ENCODE peak calls at places on chromosomes 6 and 20, in seven cellular contexts. Y, S, N, Z, D, U and C are unnamed samples.

GRCh38 chr6:138545621-138545980 is 46.3 kb upstream of the NHSL1 start:
- DNase-seq in Y (peak), S (no peak), N (no peak), Z (no peak), D (peak), U (no peak), C (no peak)

GRCh38 chr20:16612708-16613107 is 39.5 kb upstream of the KIF16B start:
- DNase-seq in Y (no peak), S (no peak), N (no peak), Z (no peak), D (no peak), U (no peak), C (no peak)

GRCh38 chr6:42294759-42295158 is 77.1 kb upstream of the MRPS10 start:
- DNase-seq in Y (peak), S (no peak), N (peak), Z (peak), D (peak), U (no peak), C (no peak)

GRCh38 chr6:156949376-156949775 is 172.2 kb downstream of the ARID1B start:
- DNase-seq in Y (peak), S (no peak), N (peak), Z (peak), D (peak), U (no peak), C (no peak)

GRCh38 chr6:134515976-134516375 is 198.1 kb upstream of the SGK1 start:
- DNase-seq in Y (no peak), S (no peak), N (no peak), Z (no peak), D (peak), U (no peak), C (no peak)

GRCh38 chr6:5537967-5538366 is 276.7 kb downstream of the FARS2 start:
- DNase-seq in Y (no peak), S (no peak), N (no peak), Z (peak), D (peak), U (no peak), C (no peak)

GRCh38 chr6:134198093-134198492 is 119.8 kb downstream of the SGK1 start:
- DNase-seq in Y (no peak), S (no peak), N (peak), Z (no peak), D (no peak), U (no peak), C (no peak)

GRCh38 chr6:72206606-72207005 is 320.3 kb downstream of the RIMS1 start:
- DNase-seq in Y (no peak), S (no peak), N (no peak), Z (no peak), D (no peak), U (no peak), C (no peak)

GRCh38 chr20:63108247-63108646 is 101.5 kb upstream of the BHLHE23 start:
- DNase-seq in Y (no peak), S (no peak), N (no peak), Z (no peak), D (no peak), U (no peak), C (no peak)

GRCh38 chr6:47479156-47479541 is 1.6 kb downstream of the CD2AP start:
- DNase-seq in Y (no peak), S (no peak), N (peak), Z (no peak), D (peak), U (no peak), C (no peak)

GRCh38 chr20:11797161-11797560 is 120.5 kb upstream of the BTBD3 start:
- DNase-seq in Y (no peak), S (no peak), N (peak), Z (no peak), D (peak), U (no peak), C (no peak)

GRCh38 chr20:25058051-25058796 is at the start of gene ACSS1:
- DNase-seq in Y (no peak), S (peak), N (peak), Z (peak), D (no peak), U (peak), C (peak)

GRCh38 chr6:104753251-104753650 is 106.5 kb downstream of the HACE1 start:
- DNase-seq in Y (no peak), S (no peak), N (no peak), Z (no peak), D (no peak), U (no peak), C (no peak)

GRCh38 chr6:26064619-26065257 is 22.5 kb upstream of the HFE start:
- DNase-seq in Y (peak), S (peak), N (peak), Z (no peak), D (peak), U (no peak), C (no peak)

GRCh38 chr20:23059831-23060230 is 10.4 kb upstream of the THBD start:
- DNase-seq in Y (no peak), S (no peak), N (no peak), Z (no peak), D (no peak), U (no peak), C (no peak)

GRCh38 chr6:50713977-50714486 is 706 bp downstream of the TFAP2D start:
- DNase-seq in Y (no peak), S (no peak), N (no peak), Z (no peak), D (no peak), U (no peak), C (no peak)

GRCh38 chr6:19691465-19692167 is 145.6 kb upstream of the ID4 start:
- DNase-seq in Y (no peak), S (no peak), N (no peak), Z (no peak), D (no peak), U (no peak), C (no peak)

GRCh38 chr20:22951966-22952365 is 83.1 kb upstream of the SSTR4 start:
- DNase-seq in Y (no peak), S (no peak), N (no peak), Z (no peak), D (no peak), U (no peak), C (no peak)

GRCh38 chr6:25423358-25423757 is 144.2 kb downstream of the CARMIL1 start:
- DNase-seq in Y (no peak), S (no peak), N (no peak), Z (no peak), D (no peak), U (no peak), C (no peak)

GRCh38 chr6:89050155-89050554 is 30.4 kb upstream of the PNRC1 start:
- DNase-seq in Y (no peak), S (no peak), N (no peak), Z (peak), D (peak), U (no peak), C (no peak)

GRCh38 chr20:62795023-62795761 is 1.1 kb upstream of the MRGBP start:
- DNase-seq in Y (peak), S (peak), N (peak), Z (peak), D (peak), U (peak), C (peak)

GRCh38 chr6:28137458-28138020 is 4.1 kb upstream of the ZKSCAN8 start:
- DNase-seq in Y (no peak), S (peak), N (peak), Z (no peak), D (peak), U (no peak), C (peak)

GRCh38 chr6:31887608-31888007 is 8.8 kb upstream of the SLC44A4 start:
- DNase-seq in Y (no peak), S (no peak), N (no peak), Z (no peak), D (no peak), U (no peak), C (no peak)

GRCh38 chr6:106997392-106998257 is 23.1 kb upstream of the CD24 start:
- DNase-seq in Y (peak), S (peak), N (peak), Z (peak), D (peak), U (peak), C (peak)

GRCh38 chr20:7496394-7497111 is 443.7 kb downstream of the HAO1 start:
- DNase-seq in Y (peak), S (no peak), N (peak), Z (peak), D (peak), U (no peak), C (no peak)

GRCh38 chr20:58433029-58433657 is 44.1 kb downstream of the VAPB start:
- DNase-seq in Y (no peak), S (no peak), N (no peak), Z (no peak), D (no peak), U (no peak), C (no peak)

GRCh38 chr6:1765160-1765900 is 155.6 kb downstream of the FOXC1 start:
- DNase-seq in Y (no peak), S (no peak), N (no peak), Z (no peak), D (no peak), U (no peak), C (no peak)

GRCh38 chr6:118509009-118509617 is 39.0 kb upstream of the PLN start:
- DNase-seq in Y (peak), S (no peak), N (peak), Z (peak), D (peak), U (no peak), C (no peak)

GRCh38 chr20:9993133-9993532 is 41.7 kb upstream of the ANKEF1 start:
- DNase-seq in Y (no peak), S (no peak), N (no peak), Z (no peak), D (no peak), U (no peak), C (no peak)

GRCh38 chr6:31525932-31526591 is 2.7 kb upstream of the MCCD1 start:
- DNase-seq in Y (peak), S (no peak), N (peak), Z (no peak), D (no peak), U (no peak), C (no peak)

GRCh38 chr20:1376453-1377270 is 16.2 kb downstream of the FKBP1A start:
- DNase-seq in Y (no peak), S (no peak), N (no peak), Z (no peak), D (no peak), U (no peak), C (no peak)

GRCh38 chr6:2460216-2460734 is 214.9 kb upstream of the GMDS start:
- DNase-seq in Y (no peak), S (no peak), N (peak), Z (no peak), D (no peak), U (no peak), C (no peak)

GRCh38 chr6:138291036-138291848 is 73.0 kb upstream of the PBOV1 start:
- DNase-seq in Y (no peak), S (no peak), N (no peak), Z (no peak), D (no peak), U (no peak), C (no peak)

GRCh38 chr20:40583195-40583594 is 105.8 kb downstream of the MAFB start:
- DNase-seq in Y (no peak), S (no peak), N (no peak), Z (no peak), D (no peak), U (no peak), C (no peak)